ENCODE peak calls at places on chromosomes 12 and 14, in ten cellular contexts. One of them, this sample, is unnamed.
A peak's percentile ranks its signal among the peaks of the same experiment; 100 is the strongest.

GRCh38 chr12:76880156-76881023 is 1.6 kb upstream of the CSRP2 start:
- DNase-seq in left colon: no peak
- DNase-seq in T-helper 1 cell: no peak
- DNase-seq in spleen: no peak
- DNase-seq in stimulated activated CD8-positive, alpha-beta memory T cell treated with anti-CD3 and anti-CD28 coated beads, Interleukin-2, amount 100 ng/mL, for 1 hour: no peak
- DNase-seq in aorta: no peak
- DNase-seq in A172: no peak
- DNase-seq in T-helper 17 cell: no peak
- DNase-seq in anterior cingulate cortex: no peak
- DNase-seq in activated naive CD4-positive, alpha-beta T cell treated with anti-CD3 and anti-CD28 coated beads, Interleukin-2, amount 50 U/mL, for 72 hours: no peak
- DNase-seq in this sample: no peak

GRCh38 chr14:44453433-44454171 is 53.5 kb downstream of the FSCB start:
- DNase-seq in activated naive CD4-positive, alpha-beta T cell treated with anti-CD3 and anti-CD28 coated beads, Interleukin-2, amount 50 U/mL, for 72 hours: no peak
- DNase-seq in T-helper 1 cell: no peak
- DNase-seq in A172: no peak
- DNase-seq in T-helper 17 cell: no peak
- DNase-seq in anterior cingulate cortex: no peak
- DNase-seq in stimulated activated CD8-positive, alpha-beta memory T cell treated with anti-CD3 and anti-CD28 coated beads, Interleukin-2, amount 100 ng/mL, for 1 hour: no peak
- DNase-seq in aorta: no peak
- DNase-seq in spleen: no peak
- DNase-seq in left colon: no peak
- DNase-seq in this sample: no peak

GRCh38 chr14:79809849-79810612 is 401.3 kb downstream of the DIO2 start:
- DNase-seq in spleen: no peak
- DNase-seq in T-helper 1 cell: no peak
- DNase-seq in A172: peak; percentile 5
- DNase-seq in anterior cingulate cortex: no peak
- DNase-seq in activated naive CD4-positive, alpha-beta T cell treated with anti-CD3 and anti-CD28 coated beads, Interleukin-2, amount 50 U/mL, for 72 hours: no peak
- DNase-seq in left colon: peak; percentile 6
- DNase-seq in aorta: no peak
- DNase-seq in T-helper 17 cell: no peak
- DNase-seq in stimulated activated CD8-positive, alpha-beta memory T cell treated with anti-CD3 and anti-CD28 coated beads, Interleukin-2, amount 100 ng/mL, for 1 hour: no peak
- DNase-seq in this sample: no peak

GRCh38 chr14:54688229-54688628 is 121.3 kb downstream of the SAMD4A start:
- DNase-seq in activated naive CD4-positive, alpha-beta T cell treated with anti-CD3 and anti-CD28 coated beads, Interleukin-2, amount 50 U/mL, for 72 hours: peak; percentile 25
- DNase-seq in T-helper 17 cell: no peak
- DNase-seq in aorta: no peak
- DNase-seq in A172: no peak
- DNase-seq in anterior cingulate cortex: no peak
- DNase-seq in left colon: no peak
- DNase-seq in stimulated activated CD8-positive, alpha-beta memory T cell treated with anti-CD3 and anti-CD28 coated beads, Interleukin-2, amount 100 ng/mL, for 1 hour: no peak
- DNase-seq in spleen: no peak
- DNase-seq in T-helper 1 cell: no peak
- DNase-seq in this sample: no peak

GRCh38 chr12:17204289-17205054 is 598.5 kb upstream of the LMO3 start:
- DNase-seq in activated naive CD4-positive, alpha-beta T cell treated with anti-CD3 and anti-CD28 coated beads, Interleukin-2, amount 50 U/mL, for 72 hours: no peak
- DNase-seq in stimulated activated CD8-positive, alpha-beta memory T cell treated with anti-CD3 and anti-CD28 coated beads, Interleukin-2, amount 100 ng/mL, for 1 hour: no peak
- DNase-seq in T-helper 1 cell: no peak
- DNase-seq in anterior cingulate cortex: no peak
- DNase-seq in left colon: no peak
- DNase-seq in A172: no peak
- DNase-seq in spleen: no peak
- DNase-seq in aorta: peak; percentile 63
- DNase-seq in T-helper 17 cell: no peak
- DNase-seq in this sample: no peak

GRCh38 chr14:24298892-24299254 is 707 bp downstream of the DHRS1 start:
- DNase-seq in activated naive CD4-positive, alpha-beta T cell treated with anti-CD3 and anti-CD28 coated beads, Interleukin-2, amount 50 U/mL, for 72 hours: no peak
- DNase-seq in A172: peak; percentile 34
- DNase-seq in stimulated activated CD8-positive, alpha-beta memory T cell treated with anti-CD3 and anti-CD28 coated beads, Interleukin-2, amount 100 ng/mL, for 1 hour: no peak
- DNase-seq in anterior cingulate cortex: no peak
- DNase-seq in T-helper 1 cell: no peak
- DNase-seq in T-helper 17 cell: no peak
- DNase-seq in aorta: no peak
- DNase-seq in left colon: peak; percentile 27
- DNase-seq in spleen: no peak
- DNase-seq in this sample: no peak

GRCh38 chr12:73465106-73465505 is 1072.5 kb upstream of the ATXN7L3B start:
- DNase-seq in anterior cingulate cortex: no peak
- DNase-seq in T-helper 17 cell: no peak
- DNase-seq in left colon: no peak
- DNase-seq in stimulated activated CD8-positive, alpha-beta memory T cell treated with anti-CD3 and anti-CD28 coated beads, Interleukin-2, amount 100 ng/mL, for 1 hour: no peak
- DNase-seq in A172: no peak
- DNase-seq in T-helper 1 cell: no peak
- DNase-seq in activated naive CD4-positive, alpha-beta T cell treated with anti-CD3 and anti-CD28 coated beads, Interleukin-2, amount 50 U/mL, for 72 hours: no peak
- DNase-seq in aorta: no peak
- DNase-seq in spleen: no peak
- DNase-seq in this sample: no peak

GRCh38 chr14:61186793-61187641 is 94.1 kb downstream of the TMEM30B start:
- DNase-seq in T-helper 1 cell: no peak
- DNase-seq in anterior cingulate cortex: no peak
- DNase-seq in aorta: no peak
- DNase-seq in activated naive CD4-positive, alpha-beta T cell treated with anti-CD3 and anti-CD28 coated beads, Interleukin-2, amount 50 U/mL, for 72 hours: no peak
- DNase-seq in A172: no peak
- DNase-seq in left colon: no peak
- DNase-seq in spleen: no peak
- DNase-seq in T-helper 17 cell: no peak
- DNase-seq in stimulated activated CD8-positive, alpha-beta memory T cell treated with anti-CD3 and anti-CD28 coated beads, Interleukin-2, amount 100 ng/mL, for 1 hour: no peak
- DNase-seq in this sample: no peak

GRCh38 chr12:544941-545635 is 85.3 kb downstream of the B4GALNT3 start:
- DNase-seq in aorta: peak; percentile 28
- DNase-seq in T-helper 1 cell: no peak
- DNase-seq in A172: no peak
- DNase-seq in left colon: no peak
- DNase-seq in anterior cingulate cortex: no peak
- DNase-seq in spleen: peak; percentile 52
- DNase-seq in activated naive CD4-positive, alpha-beta T cell treated with anti-CD3 and anti-CD28 coated beads, Interleukin-2, amount 50 U/mL, for 72 hours: no peak
- DNase-seq in stimulated activated CD8-positive, alpha-beta memory T cell treated with anti-CD3 and anti-CD28 coated beads, Interleukin-2, amount 100 ng/mL, for 1 hour: no peak
- DNase-seq in T-helper 17 cell: no peak
- DNase-seq in this sample: no peak

GRCh38 chr14:45526715-45527549 is 273.9 kb upstream of the MIS18BP1 start:
- DNase-seq in anterior cingulate cortex: no peak
- DNase-seq in T-helper 17 cell: no peak
- DNase-seq in spleen: peak; percentile 56
- DNase-seq in T-helper 1 cell: no peak
- DNase-seq in stimulated activated CD8-positive, alpha-beta memory T cell treated with anti-CD3 and anti-CD28 coated beads, Interleukin-2, amount 100 ng/mL, for 1 hour: no peak
- DNase-seq in A172: peak; percentile 19
- DNase-seq in activated naive CD4-positive, alpha-beta T cell treated with anti-CD3 and anti-CD28 coated beads, Interleukin-2, amount 50 U/mL, for 72 hours: peak; percentile 2
- DNase-seq in aorta: peak; percentile 31
- DNase-seq in left colon: no peak
- DNase-seq in this sample: no peak

GRCh38 chr12:122137229-122137628 is 36.8 kb downstream of the IL31 start:
- DNase-seq in anterior cingulate cortex: no peak
- DNase-seq in left colon: no peak
- DNase-seq in spleen: no peak
- DNase-seq in T-helper 1 cell: no peak
- DNase-seq in aorta: no peak
- DNase-seq in T-helper 17 cell: no peak
- DNase-seq in activated naive CD4-positive, alpha-beta T cell treated with anti-CD3 and anti-CD28 coated beads, Interleukin-2, amount 50 U/mL, for 72 hours: no peak
- DNase-seq in A172: no peak
- DNase-seq in stimulated activated CD8-positive, alpha-beta memory T cell treated with anti-CD3 and anti-CD28 coated beads, Interleukin-2, amount 100 ng/mL, for 1 hour: no peak
- DNase-seq in this sample: no peak

GRCh38 chr12:47860873-47861272 is 41.2 kb upstream of the HDAC7 start:
- DNase-seq in left colon: no peak
- DNase-seq in aorta: no peak
- DNase-seq in A172: no peak
- DNase-seq in anterior cingulate cortex: no peak
- DNase-seq in T-helper 17 cell: no peak
- DNase-seq in activated naive CD4-positive, alpha-beta T cell treated with anti-CD3 and anti-CD28 coated beads, Interleukin-2, amount 50 U/mL, for 72 hours: no peak
- DNase-seq in stimulated activated CD8-positive, alpha-beta memory T cell treated with anti-CD3 and anti-CD28 coated beads, Interleukin-2, amount 100 ng/mL, for 1 hour: no peak
- DNase-seq in T-helper 1 cell: no peak
- DNase-seq in spleen: no peak
- DNase-seq in this sample: no peak

GRCh38 chr12:131093971-131094830 is 140.5 kb downstream of the ADGRD1 start:
- DNase-seq in activated naive CD4-positive, alpha-beta T cell treated with anti-CD3 and anti-CD28 coated beads, Interleukin-2, amount 50 U/mL, for 72 hours: no peak
- DNase-seq in A172: no peak
- DNase-seq in stimulated activated CD8-positive, alpha-beta memory T cell treated with anti-CD3 and anti-CD28 coated beads, Interleukin-2, amount 100 ng/mL, for 1 hour: no peak
- DNase-seq in aorta: peak; percentile 45
- DNase-seq in anterior cingulate cortex: no peak
- DNase-seq in T-helper 1 cell: no peak
- DNase-seq in left colon: no peak
- DNase-seq in spleen: peak; percentile 58
- DNase-seq in T-helper 17 cell: no peak
- DNase-seq in this sample: no peak

GRCh38 chr12:133201888-133202287 is 20.6 kb downstream of the ZNF268 start:
- DNase-seq in left colon: no peak
- DNase-seq in aorta: no peak
- DNase-seq in activated naive CD4-positive, alpha-beta T cell treated with anti-CD3 and anti-CD28 coated beads, Interleukin-2, amount 50 U/mL, for 72 hours: no peak
- DNase-seq in stimulated activated CD8-positive, alpha-beta memory T cell treated with anti-CD3 and anti-CD28 coated beads, Interleukin-2, amount 100 ng/mL, for 1 hour: no peak
- DNase-seq in T-helper 17 cell: no peak
- DNase-seq in anterior cingulate cortex: no peak
- DNase-seq in A172: no peak
- DNase-seq in T-helper 1 cell: no peak
- DNase-seq in spleen: no peak
- DNase-seq in this sample: no peak

GRCh38 chr12:45973526-45973925 is 16.8 kb downstream of the SCAF11 start:
- DNase-seq in activated naive CD4-positive, alpha-beta T cell treated with anti-CD3 and anti-CD28 coated beads, Interleukin-2, amount 50 U/mL, for 72 hours: no peak
- DNase-seq in aorta: no peak
- DNase-seq in left colon: no peak
- DNase-seq in anterior cingulate cortex: no peak
- DNase-seq in A172: no peak
- DNase-seq in stimulated activated CD8-positive, alpha-beta memory T cell treated with anti-CD3 and anti-CD28 coated beads, Interleukin-2, amount 100 ng/mL, for 1 hour: no peak
- DNase-seq in T-helper 17 cell: no peak
- DNase-seq in T-helper 1 cell: no peak
- DNase-seq in spleen: no peak
- DNase-seq in this sample: no peak

GRCh38 chr12:121858662-121859572 is at the start of gene HPD:
- DNase-seq in A172: peak; percentile 83
- DNase-seq in aorta: peak; percentile 89
- DNase-seq in activated naive CD4-positive, alpha-beta T cell treated with anti-CD3 and anti-CD28 coated beads, Interleukin-2, amount 50 U/mL, for 72 hours: no peak
- DNase-seq in T-helper 17 cell: no peak
- DNase-seq in spleen: no peak
- DNase-seq in left colon: peak; percentile 33
- DNase-seq in stimulated activated CD8-positive, alpha-beta memory T cell treated with anti-CD3 and anti-CD28 coated beads, Interleukin-2, amount 100 ng/mL, for 1 hour: no peak
- DNase-seq in anterior cingulate cortex: peak; percentile 4
- DNase-seq in T-helper 1 cell: no peak
- DNase-seq in this sample: no peak

GRCh38 chr14:105092124-105092911 is 27.1 kb upstream of the GPR132 start:
- DNase-seq in stimulated activated CD8-positive, alpha-beta memory T cell treated with anti-CD3 and anti-CD28 coated beads, Interleukin-2, amount 100 ng/mL, for 1 hour: no peak
- DNase-seq in left colon: peak; percentile 83
- DNase-seq in anterior cingulate cortex: no peak
- DNase-seq in T-helper 17 cell: no peak
- DNase-seq in T-helper 1 cell: no peak
- DNase-seq in aorta: peak; percentile 77
- DNase-seq in A172: peak; percentile 54
- DNase-seq in activated naive CD4-positive, alpha-beta T cell treated with anti-CD3 and anti-CD28 coated beads, Interleukin-2, amount 50 U/mL, for 72 hours: no peak
- DNase-seq in spleen: peak; percentile 79
- DNase-seq in this sample: no peak

GRCh38 chr12:68119724-68120211 is 39.8 kb downstream of the IFNG start:
- DNase-seq in A172: peak; percentile 11
- DNase-seq in T-helper 1 cell: no peak
- DNase-seq in anterior cingulate cortex: no peak
- DNase-seq in left colon: no peak
- DNase-seq in spleen: no peak
- DNase-seq in stimulated activated CD8-positive, alpha-beta memory T cell treated with anti-CD3 and anti-CD28 coated beads, Interleukin-2, amount 100 ng/mL, for 1 hour: peak; percentile 4
- DNase-seq in T-helper 17 cell: no peak
- DNase-seq in activated naive CD4-positive, alpha-beta T cell treated with anti-CD3 and anti-CD28 coated beads, Interleukin-2, amount 50 U/mL, for 72 hours: peak; percentile 80
- DNase-seq in aorta: no peak
- DNase-seq in this sample: peak; percentile 43

GRCh38 chr12:124625867-124626675 is 58.7 kb upstream of the NCOR2 start:
- DNase-seq in spleen: peak; percentile 85
- DNase-seq in aorta: peak; percentile 94
- DNase-seq in T-helper 1 cell: no peak
- DNase-seq in stimulated activated CD8-positive, alpha-beta memory T cell treated with anti-CD3 and anti-CD28 coated beads, Interleukin-2, amount 100 ng/mL, for 1 hour: no peak
- DNase-seq in activated naive CD4-positive, alpha-beta T cell treated with anti-CD3 and anti-CD28 coated beads, Interleukin-2, amount 50 U/mL, for 72 hours: no peak
- DNase-seq in left colon: peak; percentile 83
- DNase-seq in T-helper 17 cell: no peak
- DNase-seq in anterior cingulate cortex: no peak
- DNase-seq in A172: peak; percentile 90
- DNase-seq in this sample: no peak

GRCh38 chr14:20680843-20681347 is 3.5 kb upstream of the RNASE4 start:
- DNase-seq in T-helper 17 cell: peak; percentile 17
- DNase-seq in activated naive CD4-positive, alpha-beta T cell treated with anti-CD3 and anti-CD28 coated beads, Interleukin-2, amount 50 U/mL, for 72 hours: no peak
- DNase-seq in spleen: no peak
- DNase-seq in stimulated activated CD8-positive, alpha-beta memory T cell treated with anti-CD3 and anti-CD28 coated beads, Interleukin-2, amount 100 ng/mL, for 1 hour: no peak
- DNase-seq in anterior cingulate cortex: no peak
- DNase-seq in T-helper 1 cell: no peak
- DNase-seq in left colon: peak; percentile 66
- DNase-seq in aorta: no peak
- DNase-seq in A172: no peak
- DNase-seq in this sample: no peak

GRCh38 chr12:41439858-41440257 is 251.7 kb downstream of the PDZRN4 start:
- DNase-seq in spleen: no peak
- DNase-seq in stimulated activated CD8-positive, alpha-beta memory T cell treated with anti-CD3 and anti-CD28 coated beads, Interleukin-2, amount 100 ng/mL, for 1 hour: no peak
- DNase-seq in left colon: no peak
- DNase-seq in anterior cingulate cortex: no peak
- DNase-seq in aorta: no peak
- DNase-seq in T-helper 1 cell: no peak
- DNase-seq in A172: no peak
- DNase-seq in T-helper 17 cell: no peak
- DNase-seq in activated naive CD4-positive, alpha-beta T cell treated with anti-CD3 and anti-CD28 coated beads, Interleukin-2, amount 50 U/mL, for 72 hours: no peak
- DNase-seq in this sample: no peak

GRCh38 chr12:98653866-98654493 is 8.9 kb downstream of the APAF1 start:
- DNase-seq in spleen: no peak
- DNase-seq in T-helper 17 cell: no peak
- DNase-seq in anterior cingulate cortex: no peak
- DNase-seq in T-helper 1 cell: no peak
- DNase-seq in stimulated activated CD8-positive, alpha-beta memory T cell treated with anti-CD3 and anti-CD28 coated beads, Interleukin-2, amount 100 ng/mL, for 1 hour: no peak
- DNase-seq in A172: peak; percentile 31
- DNase-seq in activated naive CD4-positive, alpha-beta T cell treated with anti-CD3 and anti-CD28 coated beads, Interleukin-2, amount 50 U/mL, for 72 hours: no peak
- DNase-seq in left colon: no peak
- DNase-seq in aorta: no peak
- DNase-seq in this sample: peak; percentile 12

GRCh38 chr12:76781321-76781720 is 17.4 kb downstream of the ZDHHC17 start:
- DNase-seq in stimulated activated CD8-positive, alpha-beta memory T cell treated with anti-CD3 and anti-CD28 coated beads, Interleukin-2, amount 100 ng/mL, for 1 hour: no peak
- DNase-seq in anterior cingulate cortex: no peak
- DNase-seq in aorta: no peak
- DNase-seq in A172: no peak
- DNase-seq in spleen: no peak
- DNase-seq in left colon: no peak
- DNase-seq in T-helper 17 cell: no peak
- DNase-seq in T-helper 1 cell: no peak
- DNase-seq in activated naive CD4-positive, alpha-beta T cell treated with anti-CD3 and anti-CD28 coated beads, Interleukin-2, amount 50 U/mL, for 72 hours: no peak
- DNase-seq in this sample: no peak

GRCh38 chr12:130715150-130715995 is 726 bp downstream of the RIMBP2 start:
- DNase-seq in anterior cingulate cortex: no peak
- DNase-seq in A172: no peak
- DNase-seq in spleen: no peak
- DNase-seq in activated naive CD4-positive, alpha-beta T cell treated with anti-CD3 and anti-CD28 coated beads, Interleukin-2, amount 50 U/mL, for 72 hours: no peak
- DNase-seq in stimulated activated CD8-positive, alpha-beta memory T cell treated with anti-CD3 and anti-CD28 coated beads, Interleukin-2, amount 100 ng/mL, for 1 hour: no peak
- DNase-seq in left colon: no peak
- DNase-seq in T-helper 17 cell: no peak
- DNase-seq in T-helper 1 cell: no peak
- DNase-seq in aorta: no peak
- DNase-seq in this sample: no peak

GRCh38 chr14:91755560-91755959 is 23.7 kb upstream of the CATSPERB start:
- DNase-seq in spleen: no peak
- DNase-seq in anterior cingulate cortex: no peak
- DNase-seq in activated naive CD4-positive, alpha-beta T cell treated with anti-CD3 and anti-CD28 coated beads, Interleukin-2, amount 50 U/mL, for 72 hours: no peak
- DNase-seq in stimulated activated CD8-positive, alpha-beta memory T cell treated with anti-CD3 and anti-CD28 coated beads, Interleukin-2, amount 100 ng/mL, for 1 hour: no peak
- DNase-seq in aorta: no peak
- DNase-seq in T-helper 1 cell: no peak
- DNase-seq in A172: peak; percentile 40
- DNase-seq in left colon: no peak
- DNase-seq in T-helper 17 cell: no peak
- DNase-seq in this sample: no peak